ENCODE peak calls at places on chromosomes 13 and 19, in five cellular contexts. F, X, I, V and K are unnamed samples.

GRCh38 chr19:32748497-32748896 is 28.9 kb downstream of the TDRD12 start:
- DNase-seq in F (no peak), X (no peak), I (no peak), V (no peak), K (no peak)

GRCh38 chr13:90445179-90445578 is 902.3 kb upstream of the MIR17HG start:
- DNase-seq in F (peak), X (no peak), I (no peak), V (peak), K (no peak)

GRCh38 chr13:94967183-94968039 is 255.1 kb upstream of the SOX21 start:
- DNase-seq in F (peak), X (no peak), I (peak), V (no peak), K (no peak)

GRCh38 chr19:40416918-40417713 is 3.9 kb upstream of the PRX start:
- DNase-seq in F (peak), X (peak), I (no peak), V (no peak), K (no peak)

GRCh38 chr19:45470147-45471081 is 2.6 kb downstream of the FOSB start:
- DNase-seq in F (peak), X (no peak), I (no peak), V (no peak), K (no peak)

GRCh38 chr13:108305655-108306054 is 36.1 kb downstream of the TNFSF13B start:
- DNase-seq in F (no peak), X (no peak), I (no peak), V (no peak), K (no peak)

GRCh38 chr19:15330801-15331418 is 1.4 kb downstream of the BRD4 start:
- DNase-seq in F (peak), X (no peak), I (no peak), V (no peak), K (no peak)

GRCh38 chr19:15640294-15640903 is at the start of gene CYP4F3:
- DNase-seq in F (peak), X (peak), I (no peak), V (no peak), K (no peak)

GRCh38 chr13:97243915-97244820 is 22.0 kb downstream of the MBNL2 start:
- DNase-seq in F (no peak), X (no peak), I (no peak), V (no peak), K (no peak)

GRCh38 chr19:42606660-42607351 is 12.1 kb upstream of the CEACAM8 start:
- DNase-seq in F (peak), X (no peak), I (no peak), V (peak), K (peak)

GRCh38 chr19:48635263-48635965 is 1.8 kb downstream of the DBP start:
- DNase-seq in F (peak), X (peak), I (no peak), V (no peak), K (no peak)

GRCh38 chr19:38710928-38711725 is 33.1 kb downstream of the CAPN12 start:
- DNase-seq in F (peak), X (no peak), I (no peak), V (no peak), K (no peak)

GRCh38 chr13:79405501-79405830 is 589 bp downstream of the RBM26 start:
- DNase-seq in F (no peak), X (no peak), I (no peak), V (no peak), K (no peak)